ENCODE peak calls at places on chromosomes 13 and 19, in seven cellular contexts. E, O, U, G, M, I and N are unnamed samples.
A peak's percentile ranks its signal among the peaks of the same experiment; 100 is the strongest.

GRCh38 chr19:43699506-43700367 is 16.1 kb upstream of the IRGC start:
- DNase-seq in O (peak; percentile 46), I (no peak), E (peak; percentile 45), M (peak; percentile 34), U (peak; percentile 93), G (peak; percentile 43), N (no peak)

GRCh38 chr19:12954150-12954962 is 2.7 kb downstream of the GADD45GIP1 start:
- DNase-seq in M (no peak), U (no peak), E (no peak), I (no peak), O (no peak), G (no peak), N (no peak)

GRCh38 chr13:48829536-48829935 is 146.2 kb upstream of the FNDC3A start:
- DNase-seq in G (no peak), O (no peak), U (no peak), E (no peak), I (no peak), M (no peak), N (no peak)

GRCh38 chr13:69418319-69418718 is 689.3 kb upstream of the ATXN8OS start:
- DNase-seq in U (peak; percentile 35), E (no peak), O (no peak), G (no peak), M (no peak), I (no peak), N (no peak)

GRCh38 chr13:39870197-39870746 is 214.8 kb downstream of the COG6 start:
- DNase-seq in M (no peak), O (no peak), E (no peak), G (no peak), I (no peak), U (no peak), N (no peak)

GRCh38 chr19:8663920-8664670 is 33.7 kb downstream of the NFILZ start:
- DNase-seq in M (no peak), U (peak; percentile 53), E (no peak), I (no peak), G (no peak), O (no peak), N (no peak)

GRCh38 chr19:8216357-8216756 is 7.2 kb downstream of the CERS4 start:
- DNase-seq in I (no peak), U (no peak), O (no peak), E (no peak), M (no peak), G (no peak), N (no peak)

GRCh38 chr19:2016041-2016807 is 710 bp upstream of the BTBD2 start:
- DNase-seq in U (peak; percentile 67), O (peak; percentile 90), M (peak; percentile 66), I (peak; percentile 89), E (peak; percentile 86), G (peak; percentile 77), N (peak; percentile 35)

GRCh38 chr19:55228015-55228391 is 560 bp downstream of the TMEM86B start:
- DNase-seq in E (peak; percentile 82), M (peak; percentile 71), O (no peak), U (no peak), I (no peak), G (no peak), N (no peak)

GRCh38 chr13:53778937-53779336 is 750.3 kb downstream of the OLFM4 start:
- DNase-seq in U (peak; percentile 40), G (no peak), I (no peak), E (no peak), O (no peak), M (no peak), N (no peak)

GRCh38 chr19:51830263-51830662 is 35.3 kb downstream of the FPR3 start:
- DNase-seq in U (no peak), M (no peak), O (peak; percentile 57), G (no peak), E (no peak), I (no peak), N (no peak)

GRCh38 chr19:54302252-54302651 is 10.7 kb downstream of the LILRA5 start:
- DNase-seq in O (no peak), M (no peak), I (no peak), G (no peak), U (no peak), E (no peak), N (no peak)

GRCh38 chr13:25380082-25380481 is 8.3 kb downstream of the ATP8A2 start:
- DNase-seq in I (no peak), E (no peak), M (no peak), G (no peak), U (no peak), O (no peak), N (no peak)

GRCh38 chr13:54787754-54788153 is 1759.1 kb downstream of the OLFM4 start:
- DNase-seq in O (no peak), I (no peak), G (no peak), U (no peak), E (no peak), M (no peak), N (no peak)

DNA sequence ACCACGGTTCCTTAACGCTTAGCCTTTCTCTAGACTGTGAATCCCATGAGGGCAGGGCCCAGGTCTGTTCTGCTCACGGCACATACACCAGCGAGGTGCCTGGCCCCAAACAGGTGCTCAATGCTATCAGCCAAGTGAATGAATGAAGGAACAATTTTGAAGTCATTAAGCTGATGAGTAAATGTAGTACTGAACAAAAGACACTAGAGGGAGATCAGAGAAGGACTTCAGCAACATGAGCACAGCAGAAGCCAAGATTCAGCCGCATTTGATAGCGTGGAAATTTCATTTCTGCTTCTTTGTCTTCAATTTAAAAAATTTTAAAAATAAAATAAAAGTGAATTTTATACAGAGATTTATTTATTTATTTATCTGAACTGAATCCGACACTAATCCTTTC is 20.1 kb upstream of the MYO16 start:
- DNase-seq in G (peak; percentile 4), M (no peak), U (peak; percentile 69), E (no peak), I (no peak), O (peak; percentile 2), N (no peak)
- TF ChIP-seq CTCF in G (peak; percentile 34), M (peak; percentile 61), U (peak; percentile 47), E (peak; percentile 45), I (peak; percentile 7), O (no peak), N (no peak)

GRCh38 chr19:6766357-6767080 is 716 bp downstream of the SH2D3A start:
- DNase-seq in M (no peak), G (no peak), U (no peak), E (no peak), O (no peak), I (no peak), N (no peak)

GRCh38 chr19:6767081-6767356 is 216 bp downstream of the SH2D3A start:
- DNase-seq in E (no peak), M (no peak), I (no peak), U (peak; percentile 36), O (no peak), G (no peak), N (no peak)

GRCh38 chr19:6769006-6769637 is 1.9 kb upstream of the SH2D3A start:
- DNase-seq in G (no peak), O (peak; percentile 44), I (no peak), E (no peak), M (no peak), U (peak; percentile 74), N (no peak)

GRCh38 chr19:6767357-6768235 is at the start of gene SH2D3A:
- DNase-seq in M (peak; percentile 59), O (peak; percentile 56), I (peak; percentile 78), E (peak; percentile 64), U (peak; percentile 99), G (no peak), N (peak; percentile 96)

DNA sequence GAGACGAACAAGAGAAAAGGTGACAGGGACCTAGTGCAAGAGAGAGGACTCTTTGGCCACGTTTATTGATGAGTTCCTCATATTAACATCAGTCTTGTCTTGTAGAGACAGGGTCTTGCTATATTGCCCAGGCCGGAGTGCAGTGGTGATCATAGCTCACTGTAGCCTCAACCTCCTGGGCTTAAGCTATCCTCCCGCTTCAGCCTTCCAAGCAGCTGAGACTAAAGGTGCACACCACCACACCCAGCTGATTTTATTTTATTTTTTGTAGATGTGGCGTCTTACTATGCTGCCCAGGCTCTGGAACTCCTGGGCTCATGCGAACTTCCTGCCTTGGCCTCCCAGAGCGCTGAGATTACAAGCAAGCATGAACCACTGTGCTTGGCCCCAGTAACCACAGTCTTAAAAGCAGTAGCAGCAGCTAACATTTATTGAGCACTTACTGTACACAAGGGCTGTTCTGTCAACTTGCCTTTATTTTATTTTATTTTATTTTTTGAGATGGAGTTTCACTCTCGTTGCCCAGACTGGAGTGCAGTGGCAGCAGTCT is 1.1 kb upstream of the SH2D3A start:
- DNase-seq in I (no peak), U (no peak), O (no peak), E (no peak), G (no peak), M (no peak), N (no peak)
- H3K4me3 ChIP-seq in I (no peak overlapping the region), U (peak overlapping the region; percentile 91), O (no peak overlapping the region), E (no peak overlapping the region), G (no peak overlapping the region), M (no peak overlapping the region), N (no peak overlapping the region)

GRCh38 chr13:51823861-51824260 is 19.9 kb upstream of the DHRS12 start:
- DNase-seq in U (no peak), O (peak; percentile 64), G (no peak), I (no peak), M (no peak), E (no peak), N (no peak)

GRCh38 chr13:51825165-51825592 is 19.8 kb downstream of the TMEM272 start:
- DNase-seq in U (no peak), G (peak; percentile 65), M (no peak), E (no peak), I (no peak), O (peak; percentile 92), N (no peak)

GRCh38 chr13:51826606-51827005 is 18.4 kb downstream of the TMEM272 start:
- DNase-seq in M (peak; percentile 57), I (no peak), O (peak; percentile 58), G (no peak), U (no peak), E (peak; percentile 80), N (no peak)

GRCh38 chr13:51827254-51827653 is 17.7 kb downstream of the TMEM272 start:
- DNase-seq in G (no peak), E (no peak), M (no peak), U (no peak), O (no peak), I (peak; percentile 45), N (no peak)

DNA sequence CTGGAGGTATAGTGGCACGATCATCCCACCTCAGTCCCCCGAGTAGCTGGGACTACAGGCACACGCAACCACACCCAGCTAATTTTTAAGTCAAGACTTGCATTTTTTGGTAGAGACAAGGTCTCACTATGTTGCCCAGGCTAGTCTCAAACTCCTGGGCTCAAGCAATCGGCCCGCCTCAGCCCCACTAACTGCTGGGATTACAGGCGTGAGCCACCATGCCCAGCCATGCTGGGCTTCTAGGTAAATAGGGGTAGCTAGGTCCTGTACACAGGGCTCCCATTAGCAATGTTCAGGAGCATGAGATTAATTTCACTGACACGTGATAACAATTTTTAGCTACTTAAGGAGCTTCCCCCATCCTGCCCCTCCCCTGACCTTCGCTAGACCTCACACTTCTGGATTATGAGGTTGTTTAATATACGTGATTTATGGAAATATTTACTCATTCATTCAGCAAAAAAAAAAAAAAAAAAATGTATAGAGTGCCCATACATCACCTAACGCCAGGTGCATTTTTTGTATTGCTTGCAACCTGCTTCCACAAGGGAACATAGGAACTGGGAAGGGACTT is 19.2 kb downstream of the TMEM272 start:
- DNase-seq in I (no peak), O (no peak), E (no peak), G (no peak), M (no peak), U (no peak), N (no peak)
- H3K4me1 ChIP-seq in I (no peaks in the 10 kb centered on the region), O (peaks cover 6% of the 10 kb centered on the region), E (peaks cover 44% of the 10 kb centered on the region), G (no peaks in the 10 kb centered on the region), M (peaks cover 4% of the 10 kb centered on the region), U (peaks cover 3% of the 10 kb centered on the region), N (no peaks in the 10 kb centered on the region)

GRCh38 chr19:42325308-42325895 is at the start of gene MEGF8:
- DNase-seq in O (peak; percentile 99), E (peak; percentile 98), I (peak; percentile 99), M (peak; percentile 98), G (peak; percentile 96), U (peak; percentile 99), N (peak; percentile 99)
- TF ChIP-seq CTCF in O (peak; percentile 95), E (peak; percentile 83), I (peak; percentile 81), M (peak; percentile 85), G (peak; percentile 94), U (no peak), N (no peak)